ENCODE peak calls at places on chromosome 1, in five cellular contexts. One of them, this sample, is unnamed.

GRCh38 chr1:112770724-112771123 is 55.6 kb upstream of the PPM1J start:
- DNase-seq in activated CD4-positive, alpha-beta T cell treated with anti-CD3 and anti-CD28 coated beads for 4 hours: no peak
- DNase-seq in RCC 7860: no peak
- DNase-seq in NCI-H524: no peak
- DNase-seq in stimulated activated effector memory CD8-positive, alpha-beta T cell treated with anti-CD3 and anti-CD28 coated beads, Interleukin-12 subunit alpha, Interleukin-12 subunit beta, amount 100 ng/mL, for 72 hours: no peak
- DNase-seq in this sample: no peak

GRCh38 chr1:119652587-119652986 is 4.5 kb upstream of the ZNF697 start:
- DNase-seq in activated CD4-positive, alpha-beta T cell treated with anti-CD3 and anti-CD28 coated beads for 4 hours: no peak
- DNase-seq in RCC 7860: no peak
- DNase-seq in NCI-H524: no peak
- DNase-seq in stimulated activated effector memory CD8-positive, alpha-beta T cell treated with anti-CD3 and anti-CD28 coated beads, Interleukin-12 subunit alpha, Interleukin-12 subunit beta, amount 100 ng/mL, for 72 hours: no peak
- DNase-seq in this sample: no peak

GRCh38 chr1:242212401-242212800 is 213.5 kb upstream of the MAP1LC3C start:
- DNase-seq in activated CD4-positive, alpha-beta T cell treated with anti-CD3 and anti-CD28 coated beads for 4 hours: no peak
- DNase-seq in RCC 7860: no peak
- DNase-seq in NCI-H524: no peak
- DNase-seq in stimulated activated effector memory CD8-positive, alpha-beta T cell treated with anti-CD3 and anti-CD28 coated beads, Interleukin-12 subunit alpha, Interleukin-12 subunit beta, amount 100 ng/mL, for 72 hours: no peak
- DNase-seq in this sample: no peak

GRCh38 chr1:8139383-8139782 is 113.3 kb upstream of the ERRFI1 start:
- DNase-seq in activated CD4-positive, alpha-beta T cell treated with anti-CD3 and anti-CD28 coated beads for 4 hours: no peak
- DNase-seq in RCC 7860: no peak
- DNase-seq in NCI-H524: no peak
- DNase-seq in stimulated activated effector memory CD8-positive, alpha-beta T cell treated with anti-CD3 and anti-CD28 coated beads, Interleukin-12 subunit alpha, Interleukin-12 subunit beta, amount 100 ng/mL, for 72 hours: no peak
- DNase-seq in this sample: no peak

GRCh38 chr1:232012773-232013386 is 386.3 kb downstream of the DISC1 start:
- DNase-seq in activated CD4-positive, alpha-beta T cell treated with anti-CD3 and anti-CD28 coated beads for 4 hours: no peak
- DNase-seq in RCC 7860: no peak
- DNase-seq in NCI-H524: no peak
- DNase-seq in stimulated activated effector memory CD8-positive, alpha-beta T cell treated with anti-CD3 and anti-CD28 coated beads, Interleukin-12 subunit alpha, Interleukin-12 subunit beta, amount 100 ng/mL, for 72 hours: no peak
- DNase-seq in this sample: no peak

GRCh38 chr1:151888972-151889570 is 20.2 kb downstream of the THEM4 start:
- DNase-seq in activated CD4-positive, alpha-beta T cell treated with anti-CD3 and anti-CD28 coated beads for 4 hours: no peak
- DNase-seq in RCC 7860: no peak
- DNase-seq in NCI-H524: peak
- DNase-seq in stimulated activated effector memory CD8-positive, alpha-beta T cell treated with anti-CD3 and anti-CD28 coated beads, Interleukin-12 subunit alpha, Interleukin-12 subunit beta, amount 100 ng/mL, for 72 hours: no peak
- DNase-seq in this sample: no peak

GRCh38 chr1:85047144-85047471 is 1.2 kb downstream of the MCOLN3 start:
- DNase-seq in activated CD4-positive, alpha-beta T cell treated with anti-CD3 and anti-CD28 coated beads for 4 hours: no peak
- DNase-seq in RCC 7860: no peak
- DNase-seq in NCI-H524: no peak
- DNase-seq in stimulated activated effector memory CD8-positive, alpha-beta T cell treated with anti-CD3 and anti-CD28 coated beads, Interleukin-12 subunit alpha, Interleukin-12 subunit beta, amount 100 ng/mL, for 72 hours: no peak
- DNase-seq in this sample: no peak

GRCh38 chr1:158149175-158149574 is 31.5 kb upstream of the CD1D start:
- DNase-seq in activated CD4-positive, alpha-beta T cell treated with anti-CD3 and anti-CD28 coated beads for 4 hours: no peak
- DNase-seq in RCC 7860: no peak
- DNase-seq in NCI-H524: no peak
- DNase-seq in stimulated activated effector memory CD8-positive, alpha-beta T cell treated with anti-CD3 and anti-CD28 coated beads, Interleukin-12 subunit alpha, Interleukin-12 subunit beta, amount 100 ng/mL, for 72 hours: no peak
- DNase-seq in this sample: no peak

GRCh38 chr1:178960781-178961180 is 64.9 kb upstream of the FAM20B start:
- DNase-seq in activated CD4-positive, alpha-beta T cell treated with anti-CD3 and anti-CD28 coated beads for 4 hours: no peak
- DNase-seq in RCC 7860: no peak
- DNase-seq in NCI-H524: no peak
- DNase-seq in stimulated activated effector memory CD8-positive, alpha-beta T cell treated with anti-CD3 and anti-CD28 coated beads, Interleukin-12 subunit alpha, Interleukin-12 subunit beta, amount 100 ng/mL, for 72 hours: no peak
- DNase-seq in this sample: no peak

GRCh38 chr1:180033387-180033786 is 78.8 kb downstream of the CEP350 start:
- DNase-seq in activated CD4-positive, alpha-beta T cell treated with anti-CD3 and anti-CD28 coated beads for 4 hours: no peak
- DNase-seq in RCC 7860: no peak
- DNase-seq in NCI-H524: no peak
- DNase-seq in stimulated activated effector memory CD8-positive, alpha-beta T cell treated with anti-CD3 and anti-CD28 coated beads, Interleukin-12 subunit alpha, Interleukin-12 subunit beta, amount 100 ng/mL, for 72 hours: no peak
- DNase-seq in this sample: no peak

GRCh38 chr1:68506386-68506785 is 9.5 kb upstream of the DEPDC1 start:
- DNase-seq in activated CD4-positive, alpha-beta T cell treated with anti-CD3 and anti-CD28 coated beads for 4 hours: no peak
- DNase-seq in RCC 7860: peak
- DNase-seq in NCI-H524: no peak
- DNase-seq in stimulated activated effector memory CD8-positive, alpha-beta T cell treated with anti-CD3 and anti-CD28 coated beads, Interleukin-12 subunit alpha, Interleukin-12 subunit beta, amount 100 ng/mL, for 72 hours: no peak
- DNase-seq in this sample: no peak

GRCh38 chr1:12757836-12758235 is 11.8 kb downstream of the CFAP107 start:
- DNase-seq in activated CD4-positive, alpha-beta T cell treated with anti-CD3 and anti-CD28 coated beads for 4 hours: no peak
- DNase-seq in RCC 7860: no peak
- DNase-seq in NCI-H524: no peak
- DNase-seq in stimulated activated effector memory CD8-positive, alpha-beta T cell treated with anti-CD3 and anti-CD28 coated beads, Interleukin-12 subunit alpha, Interleukin-12 subunit beta, amount 100 ng/mL, for 72 hours: no peak
- DNase-seq in this sample: no peak

GRCh38 chr1:94335950-94336349 is 82.2 kb upstream of the ABCD3 start:
- DNase-seq in activated CD4-positive, alpha-beta T cell treated with anti-CD3 and anti-CD28 coated beads for 4 hours: no peak
- DNase-seq in RCC 7860: peak
- DNase-seq in NCI-H524: peak
- DNase-seq in stimulated activated effector memory CD8-positive, alpha-beta T cell treated with anti-CD3 and anti-CD28 coated beads, Interleukin-12 subunit alpha, Interleukin-12 subunit beta, amount 100 ng/mL, for 72 hours: no peak
- DNase-seq in this sample: no peak

GRCh38 chr1:91502138-91502881 is 1.7 kb downstream of the CDC7 start:
- DNase-seq in activated CD4-positive, alpha-beta T cell treated with anti-CD3 and anti-CD28 coated beads for 4 hours: no peak
- DNase-seq in RCC 7860: no peak
- DNase-seq in NCI-H524: no peak
- DNase-seq in stimulated activated effector memory CD8-positive, alpha-beta T cell treated with anti-CD3 and anti-CD28 coated beads, Interleukin-12 subunit alpha, Interleukin-12 subunit beta, amount 100 ng/mL, for 72 hours: no peak
- DNase-seq in this sample: no peak